ENCODE peak calls at places on chromosomes 6 and 20, in five cellular contexts. One of them, this sample, is unnamed.

GRCh38 chr6:22392711-22393110 is 95.9 kb upstream of the PRL start:
- DNase-seq in IMR-90: peak; percentile 45
- DNase-seq in effector memory CD4-positive, alpha-beta T cell: no peak
- DNase-seq in DND-41: no peak
- DNase-seq in endodermal cell: no peak
- DNase-seq in this sample: no peak

GRCh38 chr6:32166411-32167061 is 2.1 kb downstream of the EGFL8 start:
- DNase-seq in DND-41: peak; percentile 24
- DNase-seq in IMR-90: no peak
- DNase-seq in effector memory CD4-positive, alpha-beta T cell: no peak
- DNase-seq in endodermal cell: peak; percentile 91
- DNase-seq in this sample: no peak

GRCh38 chr6:117546674-117547073 is 55.6 kb downstream of the GOPC start:
- DNase-seq in endodermal cell: no peak
- DNase-seq in DND-41: no peak
- DNase-seq in IMR-90: no peak
- DNase-seq in effector memory CD4-positive, alpha-beta T cell: no peak
- DNase-seq in this sample: no peak

GRCh38 chr6:150694889-150695288 is 95.2 kb downstream of the PLEKHG1 start:
- DNase-seq in IMR-90: no peak
- DNase-seq in effector memory CD4-positive, alpha-beta T cell: no peak
- DNase-seq in endodermal cell: no peak
- DNase-seq in DND-41: no peak
- DNase-seq in this sample: no peak

GRCh38 chr6:71489736-71490135 is 201.1 kb downstream of the OGFRL1 start:
- DNase-seq in DND-41: no peak
- DNase-seq in endodermal cell: peak; percentile 71
- DNase-seq in IMR-90: peak; percentile 90
- DNase-seq in effector memory CD4-positive, alpha-beta T cell: no peak
- DNase-seq in this sample: peak; percentile 53

GRCh38 chr20:51354769-51355319 is 187.7 kb downstream of the NFATC2 start:
- DNase-seq in effector memory CD4-positive, alpha-beta T cell: no peak
- DNase-seq in endodermal cell: no peak
- DNase-seq in IMR-90: peak; percentile 84
- DNase-seq in DND-41: no peak
- DNase-seq in this sample: no peak

GRCh38 chr20:40467014-40467413 is 222.0 kb downstream of the MAFB start:
- DNase-seq in endodermal cell: no peak
- DNase-seq in IMR-90: no peak
- DNase-seq in DND-41: no peak
- DNase-seq in effector memory CD4-positive, alpha-beta T cell: no peak
- DNase-seq in this sample: no peak

GRCh38 chr6:98657764-98658163 is 176.6 kb upstream of the POU3F2 start:
- DNase-seq in IMR-90: peak; percentile 38
- DNase-seq in endodermal cell: peak; percentile 81
- DNase-seq in DND-41: peak; percentile 57
- DNase-seq in effector memory CD4-positive, alpha-beta T cell: no peak
- DNase-seq in this sample: no peak

GRCh38 chr20:47578543-47578942 is 76.9 kb downstream of the NCOA3 start:
- DNase-seq in DND-41: no peak
- DNase-seq in IMR-90: no peak
- DNase-seq in effector memory CD4-positive, alpha-beta T cell: no peak
- DNase-seq in endodermal cell: no peak
- DNase-seq in this sample: no peak

GRCh38 chr20:33373735-33374605 is 27.3 kb downstream of the CDK5RAP1 start:
- DNase-seq in IMR-90: peak; percentile 94
- DNase-seq in endodermal cell: no peak
- DNase-seq in DND-41: no peak
- DNase-seq in effector memory CD4-positive, alpha-beta T cell: no peak
- DNase-seq in this sample: no peak

GRCh38 chr6:27864906-27865883 is 47.0 kb downstream of the OR2B2 start:
- DNase-seq in IMR-90: peak; percentile 99
- DNase-seq in DND-41: peak; percentile 83
- DNase-seq in effector memory CD4-positive, alpha-beta T cell: peak; percentile 66
- DNase-seq in endodermal cell: peak; percentile 92
- DNase-seq in this sample: peak; percentile 98

GRCh38 chr6:130604869-130605401 is 222.3 kb upstream of the SMLR1 start:
- DNase-seq in effector memory CD4-positive, alpha-beta T cell: no peak
- DNase-seq in IMR-90: no peak
- DNase-seq in endodermal cell: no peak
- DNase-seq in DND-41: no peak
- DNase-seq in this sample: no peak

GRCh38 chr6:133623065-133623464 is 265.8 kb upstream of the TCF21 start:
- DNase-seq in IMR-90: peak; percentile 68
- DNase-seq in effector memory CD4-positive, alpha-beta T cell: no peak
- DNase-seq in endodermal cell: no peak
- DNase-seq in DND-41: no peak
- DNase-seq in this sample: no peak

DNA sequence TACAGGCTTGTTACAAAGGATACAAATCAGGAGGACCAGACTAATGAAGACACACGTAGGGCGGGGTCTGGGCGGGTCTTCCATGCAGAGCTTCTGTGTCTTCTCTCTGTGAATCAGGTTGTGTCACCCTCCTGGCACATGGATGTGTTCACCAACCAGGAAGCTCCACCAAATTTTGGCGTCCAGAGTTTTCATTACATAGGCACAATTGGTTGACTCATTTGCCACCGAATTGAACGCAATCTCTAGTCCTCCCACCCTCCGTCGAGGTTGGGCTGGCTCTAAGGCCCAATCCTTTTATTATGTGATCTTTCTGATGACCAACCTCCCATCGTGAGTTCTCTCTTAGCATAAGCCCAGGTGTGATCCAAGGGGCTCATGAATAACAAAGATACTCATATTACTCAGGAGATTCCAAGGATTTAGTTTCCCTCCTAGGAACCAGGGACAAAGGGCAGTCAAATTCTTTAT is 36.3 kb upstream of the DDR1 start:
- DNase-seq in IMR-90: no peak
- DNase-seq in effector memory CD4-positive, alpha-beta T cell: no peak
- DNase-seq in DND-41: no peak
- DNase-seq in endodermal cell: peak; percentile 79
- DNase-seq in this sample: peak; percentile 34
- H3K27ac ChIP-seq in IMR-90: no peak overlapping the region
- H3K27ac ChIP-seq in effector memory CD4-positive, alpha-beta T cell: no peak overlapping the region
- H3K27ac ChIP-seq in DND-41: no peak overlapping the region
- H3K27ac ChIP-seq in endodermal cell: no peak overlapping the region
- H3K27ac ChIP-seq in this sample: no peak overlapping the region

DNA sequence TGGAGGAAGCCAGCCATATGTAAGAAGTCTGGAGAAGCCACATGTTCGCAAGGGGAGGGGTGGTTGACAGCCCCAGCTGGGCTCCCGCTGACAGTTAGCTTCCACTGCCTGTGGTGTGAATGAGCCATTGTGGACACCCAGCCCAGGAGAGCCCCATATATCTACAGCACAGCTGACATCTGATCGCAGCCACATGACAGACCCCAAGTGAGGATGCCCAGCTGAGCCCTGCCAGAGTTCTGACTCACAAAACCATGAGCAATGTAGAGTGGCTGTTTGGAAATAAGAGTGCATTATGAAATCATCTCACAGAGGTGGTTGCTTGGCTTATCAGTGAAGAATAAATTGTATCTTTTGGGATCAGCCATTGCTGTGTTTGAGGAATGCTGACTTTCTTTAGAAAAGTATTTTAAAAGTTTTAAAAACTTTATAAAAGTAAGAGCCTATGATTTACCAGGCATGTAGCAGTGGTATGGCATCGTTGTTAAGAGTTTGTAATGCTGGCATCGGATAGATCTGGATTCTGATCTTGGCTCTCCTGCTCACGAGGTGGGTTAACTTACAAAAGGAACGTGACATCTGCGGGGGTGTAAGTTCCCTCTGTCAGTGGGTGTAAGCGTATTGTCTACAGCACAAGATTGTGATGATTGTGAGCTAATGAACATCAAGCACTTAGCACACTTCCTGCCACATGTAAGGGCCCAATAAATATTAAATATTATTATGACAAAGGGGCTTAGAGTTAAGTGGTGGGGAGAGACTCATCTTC is 24.1 kb downstream of the CFAP61 start:
- DNase-seq in IMR-90: peak; percentile 70
- DNase-seq in DND-41: peak; percentile 10
- DNase-seq in endodermal cell: no peak
- DNase-seq in effector memory CD4-positive, alpha-beta T cell: no peak
- DNase-seq in this sample: peak; percentile 20
- H3K27me3 ChIP-seq in IMR-90: peaks cover 33% of the 10 kb centered on the region
- H3K27me3 ChIP-seq in DND-41: peaks cover 9% of the 10 kb centered on the region
- H3K27me3 ChIP-seq in endodermal cell: peaks cover 1% of the 10 kb centered on the region
- H3K27me3 ChIP-seq in effector memory CD4-positive, alpha-beta T cell: no peaks in the 10 kb centered on the region
- H3K27me3 ChIP-seq in this sample: peaks cover 26% of the 10 kb centered on the region

DNA sequence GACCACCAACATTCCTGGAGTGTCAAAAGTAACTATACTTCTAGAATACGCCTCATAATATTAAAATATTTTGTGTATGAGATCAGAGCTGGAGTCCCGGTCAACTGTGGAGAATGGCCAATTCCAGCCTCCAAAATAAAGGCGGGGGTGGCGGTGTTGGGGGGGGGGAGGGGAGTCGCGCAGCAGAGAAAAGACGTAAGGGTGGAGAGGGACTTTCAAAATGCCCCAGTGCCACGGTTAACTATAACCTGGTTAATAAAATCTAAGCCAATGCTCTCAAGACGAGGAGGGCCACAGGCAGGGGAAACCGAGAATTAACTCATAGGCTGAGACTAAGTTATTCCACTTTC is 1.3 kb downstream of the NUP153 start:
- DNase-seq in effector memory CD4-positive, alpha-beta T cell: no peak
- DNase-seq in IMR-90: peak; percentile 75
- DNase-seq in endodermal cell: peak; percentile 68
- DNase-seq in DND-41: no peak
- DNase-seq in this sample: peak; percentile 11
- H3K27ac ChIP-seq in effector memory CD4-positive, alpha-beta T cell: peak overlapping the region; percentile 100
- H3K27ac ChIP-seq in IMR-90: peak overlapping the region; percentile 76
- H3K27ac ChIP-seq in endodermal cell: peak overlapping the region; percentile 98
- H3K27ac ChIP-seq in DND-41: peak overlapping the region; percentile 98
- H3K27ac ChIP-seq in this sample: peak overlapping the region; percentile 97

GRCh38 chr20:5880326-5880725 is 70.0 kb downstream of the TRMT6 start:
- DNase-seq in IMR-90: no peak
- DNase-seq in endodermal cell: no peak
- DNase-seq in DND-41: no peak
- DNase-seq in effector memory CD4-positive, alpha-beta T cell: no peak
- DNase-seq in this sample: no peak
- H3K27me3 ChIP-seq in IMR-90: peaks cover 15% of the 10 kb centered on the region
- H3K27me3 ChIP-seq in endodermal cell: no peaks in the 10 kb centered on the region
- H3K27me3 ChIP-seq in DND-41: peaks cover 14% of the 10 kb centered on the region
- H3K27me3 ChIP-seq in effector memory CD4-positive, alpha-beta T cell: no peaks in the 10 kb centered on the region
- H3K27me3 ChIP-seq in this sample: peaks cover 19% of the 10 kb centered on the region

GRCh38 chr6:11824986-11825385 is 46.4 kb upstream of the ADTRP start:
- DNase-seq in endodermal cell: no peak
- DNase-seq in IMR-90: peak; percentile 83
- DNase-seq in effector memory CD4-positive, alpha-beta T cell: no peak
- DNase-seq in DND-41: no peak
- DNase-seq in this sample: no peak
- H3K27ac ChIP-seq in endodermal cell: no peak overlapping the region
- H3K27ac ChIP-seq in IMR-90: no peak overlapping the region
- H3K27ac ChIP-seq in effector memory CD4-positive, alpha-beta T cell: no peak overlapping the region
- H3K27ac ChIP-seq in DND-41: no peak overlapping the region
- H3K27ac ChIP-seq in this sample: no peak overlapping the region

GRCh38 chr6:108179741-108180140 is 13.9 kb downstream of the NR2E1 start:
- DNase-seq in DND-41: no peak
- DNase-seq in IMR-90: no peak
- DNase-seq in endodermal cell: no peak
- DNase-seq in effector memory CD4-positive, alpha-beta T cell: no peak
- DNase-seq in this sample: no peak
- H3K27me3 ChIP-seq in DND-41: no peaks in the 10 kb centered on the region
- H3K27me3 ChIP-seq in IMR-90: peaks cover 49% of the 10 kb centered on the region
- H3K27me3 ChIP-seq in endodermal cell: peaks cover 85% of the 10 kb centered on the region
- H3K27me3 ChIP-seq in effector memory CD4-positive, alpha-beta T cell: peaks cover 38% of the 10 kb centered on the region
- H3K27me3 ChIP-seq in this sample: peaks cover 89% of the 10 kb centered on the region

GRCh38 chr20:278607-279571 is 11.7 kb downstream of the C20orf96 start:
- DNase-seq in IMR-90: no peak
- DNase-seq in endodermal cell: peak; percentile 85
- DNase-seq in effector memory CD4-positive, alpha-beta T cell: no peak
- DNase-seq in DND-41: no peak
- DNase-seq in this sample: peak; percentile 34

GRCh38 chr20:276620-277495 is 13.7 kb downstream of the C20orf96 start:
- DNase-seq in DND-41: no peak
- DNase-seq in effector memory CD4-positive, alpha-beta T cell: no peak
- DNase-seq in IMR-90: no peak
- DNase-seq in endodermal cell: peak; percentile 32
- DNase-seq in this sample: no peak

GRCh38 chr20:275791-276190 is 14.8 kb downstream of the C20orf96 start:
- DNase-seq in endodermal cell: peak; percentile 20
- DNase-seq in DND-41: no peak
- DNase-seq in IMR-90: no peak
- DNase-seq in effector memory CD4-positive, alpha-beta T cell: no peak
- DNase-seq in this sample: no peak

GRCh38 chr20:277496-277781 is 13.1 kb downstream of the C20orf96 start:
- DNase-seq in effector memory CD4-positive, alpha-beta T cell: no peak
- DNase-seq in endodermal cell: no peak
- DNase-seq in DND-41: no peak
- DNase-seq in IMR-90: no peak
- DNase-seq in this sample: no peak

GRCh38 chr20:278181-278580 is 12.4 kb downstream of the C20orf96 start:
- DNase-seq in IMR-90: no peak
- DNase-seq in effector memory CD4-positive, alpha-beta T cell: no peak
- DNase-seq in endodermal cell: no peak
- DNase-seq in DND-41: no peak
- DNase-seq in this sample: no peak
- H3K27ac ChIP-seq in IMR-90: no peak overlapping the region
- H3K27ac ChIP-seq in effector memory CD4-positive, alpha-beta T cell: no peak overlapping the region
- H3K27ac ChIP-seq in endodermal cell: no peak overlapping the region
- H3K27ac ChIP-seq in DND-41: no peak overlapping the region
- H3K27ac ChIP-seq in this sample: no peak overlapping the region

GRCh38 chr20:4763261-4763660 is 41.6 kb downstream of the PRND start:
- DNase-seq in endodermal cell: no peak
- DNase-seq in effector memory CD4-positive, alpha-beta T cell: no peak
- DNase-seq in IMR-90: no peak
- DNase-seq in DND-41: no peak
- DNase-seq in this sample: no peak

GRCh38 chr20:4765681-4766080 is 44.0 kb downstream of the PRND start:
- DNase-seq in IMR-90: no peak
- DNase-seq in DND-41: no peak
- DNase-seq in effector memory CD4-positive, alpha-beta T cell: no peak
- DNase-seq in endodermal cell: no peak
- DNase-seq in this sample: no peak

GRCh38 chr20:4763776-4764525 is 42.2 kb downstream of the PRND start:
- DNase-seq in effector memory CD4-positive, alpha-beta T cell: no peak
- DNase-seq in IMR-90: no peak
- DNase-seq in endodermal cell: no peak
- DNase-seq in DND-41: no peak
- DNase-seq in this sample: peak; percentile 30

GRCh38 chr20:4766631-4767030 is 44.9 kb downstream of the PRND start:
- DNase-seq in effector memory CD4-positive, alpha-beta T cell: no peak
- DNase-seq in DND-41: no peak
- DNase-seq in IMR-90: no peak
- DNase-seq in endodermal cell: no peak
- DNase-seq in this sample: no peak

DNA sequence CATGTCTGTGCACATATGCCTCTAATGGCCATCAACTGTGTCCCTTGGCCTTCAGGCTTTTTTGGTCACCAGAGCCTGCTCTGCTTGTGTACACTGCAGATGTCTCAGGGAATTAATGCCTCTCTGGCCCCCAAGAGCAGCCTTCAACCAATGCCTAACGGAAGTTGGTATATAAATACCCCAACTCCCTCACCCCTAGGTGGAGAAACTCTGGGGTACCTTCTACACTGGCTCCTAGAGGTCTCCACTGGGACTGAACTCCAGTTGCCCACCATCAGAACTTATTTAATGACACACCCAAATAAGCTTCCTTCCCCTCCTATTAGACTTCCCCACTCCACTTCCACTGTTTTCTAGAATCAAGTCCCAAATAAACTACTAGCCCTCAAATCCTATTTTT is 43.1 kb downstream of the PRND start:
- DNase-seq in DND-41: no peak
- DNase-seq in effector memory CD4-positive, alpha-beta T cell: no peak
- DNase-seq in endodermal cell: no peak
- DNase-seq in IMR-90: no peak
- DNase-seq in this sample: no peak
- H3K27me3 ChIP-seq in DND-41: peaks cover 10% of the 10 kb centered on the region
- H3K27me3 ChIP-seq in effector memory CD4-positive, alpha-beta T cell: peaks cover 3% of the 10 kb centered on the region
- H3K27me3 ChIP-seq in endodermal cell: peaks cover 11% of the 10 kb centered on the region
- H3K27me3 ChIP-seq in IMR-90: no peaks in the 10 kb centered on the region
- H3K27me3 ChIP-seq in this sample: peaks cover 17% of the 10 kb centered on the region

This sample was measured in foreskin keratinocyte.